ENCODE peak calls at places on chromosomes 5 and 9, in ten cellular contexts. P is neural progenitor cell; A is brain microvascular endothelial cell; K is fibroblast of the conjunctiva; S is LoVo; L is cardiac muscle cell; I is activated CD4-positive, CD25-positive, alpha-beta regulatory T cell; N is activated CD8-positive, alpha-beta T cell treated with anti-CD3 and anti-CD28 coated beads for 36 hours; E is stimulated activated CD8-positive, alpha-beta memory T cell treated with anti-CD3 and anti-CD28 coated beads, Interleukin-15, amount 100 ng/mL, for 24 hours; Z is astrocyte. Y is an unnamed sample.

GRCh38 chr9:111728617-111729366 is 65.9 kb downstream of the SHOC1 start:
- DNase-seq in N (no peak), P (no peak), E (no peak), S (peak), I (no peak), A (peak), L (no peak), K (peak), Z (peak), Y (no peak)

GRCh38 chr5:169667896-169668674 is 31.0 kb downstream of the DOCK2 start:
- DNase-seq in A (no peak), Z (peak), L (no peak), N (no peak), S (no peak), E (no peak), P (no peak), I (no peak), K (no peak), Y (no peak)

GRCh38 chr5:39533749-39534148 is 109.0 kb upstream of the DAB2 start:
- DNase-seq in N (no peak), I (no peak), A (no peak), Z (no peak), S (no peak), P (no peak), K (no peak), L (no peak), E (no peak), Y (no peak)

GRCh38 chr5:54378707-54379106 is 68.3 kb upstream of the ARL15 start:
- DNase-seq in P (no peak), N (no peak), L (no peak), S (no peak), I (no peak), A (no peak), E (no peak), K (no peak), Z (no peak), Y (no peak)

GRCh38 chr5:39107350-39107749 is 33.2 kb upstream of the RICTOR start:
- DNase-seq in L (no peak), N (no peak), E (no peak), P (no peak), Z (no peak), A (no peak), I (no peak), S (no peak), K (no peak), Y (no peak)

GRCh38 chr5:160438316-160439204 is 16.9 kb downstream of the PTTG1 start:
- DNase-seq in L (peak), S (peak), P (peak), Z (peak), E (no peak), N (peak), A (peak), I (peak), K (peak), Y (no peak)

GRCh38 chr5:174386846-174387245 is 337.5 kb upstream of the MSX2 start:
- DNase-seq in S (no peak), L (no peak), N (no peak), K (no peak), A (no peak), P (no peak), I (no peak), E (no peak), Z (no peak), Y (no peak)

GRCh38 chr9:27303219-27303618 is 6.3 kb upstream of the EQTN start:
- DNase-seq in A (peak), L (peak), I (no peak), P (peak), E (no peak), K (no peak), N (no peak), S (no peak), Z (no peak), Y (no peak)

GRCh38 chr5:116631147-116631546 is 56.5 kb upstream of the SEMA6A start:
- DNase-seq in P (no peak), Z (no peak), N (no peak), S (no peak), A (no peak), L (no peak), E (no peak), I (no peak), K (no peak), Y (no peak)

GRCh38 chr9:120892748-120893584 is 16.0 kb upstream of the PHF19 start:
- DNase-seq in I (peak), K (no peak), N (peak), Z (peak), A (peak), P (no peak), E (no peak), S (peak), L (no peak), Y (no peak)

GRCh38 chr9:137556069-137556838 is 4.6 kb downstream of the MRPL41 start:
- DNase-seq in Z (peak), P (no peak), A (no peak), K (no peak), S (peak), I (no peak), E (no peak), N (no peak), L (no peak), Y (no peak)

GRCh38 chr5:71816307-71816706 is 97.2 kb downstream of the CARTPT start:
- DNase-seq in I (no peak), N (no peak), S (no peak), E (no peak), K (no peak), L (no peak), A (no peak), P (no peak), Z (no peak), Y (no peak)

GRCh38 chr5:142803428-142804111 is 33.4 kb downstream of the ARHGAP26 start:
- DNase-seq in P (no peak), Z (no peak), N (no peak), E (no peak), S (no peak), A (peak), I (no peak), L (no peak), K (no peak), Y (peak)

GRCh38 chr9:5002811-5003210 is 17.7 kb downstream of the JAK2 start:
- DNase-seq in I (no peak), K (peak), E (no peak), N (no peak), L (no peak), S (no peak), Z (no peak), A (no peak), P (no peak), Y (no peak)

GRCh38 chr5:140297283-140297682 is 5.6 kb downstream of the PFDN1 start:
- DNase-seq in S (no peak), E (no peak), L (no peak), N (no peak), P (no peak), A (no peak), I (no peak), Z (no peak), K (no peak), Y (no peak)

GRCh38 chr5:169294621-169295020 is 6.3 kb downstream of the SLIT3 start:
- DNase-seq in I (no peak), L (no peak), E (no peak), K (no peak), N (no peak), A (no peak), Z (no peak), S (no peak), P (no peak), Y (no peak)

GRCh38 chr5:61275841-61276240 is 56.2 kb upstream of the ZSWIM6 start:
- DNase-seq in E (no peak), S (no peak), K (peak), I (no peak), A (peak), N (peak), Z (peak), L (no peak), P (no peak), Y (no peak)

GRCh38 chr5:160556886-160557285 is 135.2 kb downstream of the PTTG1 start:
- DNase-seq in E (no peak), A (no peak), S (no peak), P (no peak), K (no peak), I (no peak), N (no peak), L (no peak), Z (peak), Y (no peak)

GRCh38 chr5:36584009-36584875 is 22.2 kb upstream of the SLC1A3 start:
- DNase-seq in L (no peak), N (no peak), K (no peak), S (no peak), A (no peak), P (peak), Z (no peak), I (no peak), E (no peak), Y (no peak)

GRCh38 chr5:10946050-10946449 is 185.0 kb upstream of the DAP start:
- DNase-seq in P (peak), E (no peak), N (no peak), A (no peak), I (no peak), L (no peak), K (no peak), S (no peak), Z (no peak), Y (no peak)

GRCh38 chr9:129602598-129603415 is 18.1 kb downstream of the C9orf50 start:
- DNase-seq in P (no peak), A (no peak), S (no peak), E (no peak), I (no peak), N (peak), K (no peak), Z (no peak), L (no peak), Y (no peak)

GRCh38 chr9:124420991-124421543 is 5.8 kb upstream of the PSMB7 start:
- DNase-seq in N (no peak), E (no peak), K (no peak), A (peak), L (no peak), S (no peak), Z (no peak), I (no peak), P (no peak), Y (no peak)

GRCh38 chr9:133526721-133527321 is 2.1 kb upstream of the MYMK start:
- DNase-seq in A (no peak), L (no peak), I (no peak), Z (no peak), N (peak), E (no peak), P (no peak), K (no peak), S (no peak), Y (no peak)

GRCh38 chr9:8732367-8733075 is 932.9 kb upstream of the DMAC1 start:
- DNase-seq in A (no peak), I (no peak), L (no peak), P (no peak), Z (no peak), N (no peak), K (no peak), S (no peak), E (no peak), Y (no peak)

GRCh38 chr9:13446261-13446660 is 166.8 kb upstream of the MPDZ start:
- DNase-seq in E (no peak), Z (no peak), S (no peak), N (no peak), L (no peak), P (no peak), I (no peak), K (no peak), A (no peak), Y (no peak)

GRCh38 chr5:41790038-41790776 is 80.0 kb downstream of the OXCT1 start:
- DNase-seq in E (no peak), K (peak), L (no peak), N (no peak), Z (peak), A (no peak), P (no peak), S (no peak), I (no peak), Y (no peak)

GRCh38 chr5:75040973-75041372 is 11.4 kb downstream of the GCNT4 start:
- DNase-seq in I (no peak), K (no peak), P (no peak), Z (peak), N (no peak), E (no peak), L (no peak), S (no peak), A (peak), Y (no peak)

GRCh38 chr9:108687360-108687981 is 168.3 kb downstream of the ACTL7B start:
- DNase-seq in L (no peak), E (no peak), A (peak), S (no peak), P (no peak), Z (peak), I (no peak), N (no peak), K (peak), Y (no peak)

GRCh38 chr9:77166193-77166592 is 11.1 kb upstream of the VPS13A start:
- DNase-seq in N (no peak), K (no peak), A (no peak), Z (no peak), E (no peak), P (no peak), S (no peak), L (no peak), I (no peak), Y (no peak)